ENCODE peak calls at places on chromosomes 4 and X, in seven cellular contexts. One of them, this sample, is unnamed.

GRCh38 chr4:170395773-170396172 is 306.0 kb upstream of the AADAT start:
- DNase-seq in GM04504: no peak
- DNase-seq in NT2/D1: no peak
- DNase-seq in stomach: no peak
- DNase-seq in astrocyte of the cerebellum: no peak
- DNase-seq in tibial nerve: no peak
- DNase-seq in activated T-cell treated with anti-CD3 and anti-CD28 coated beads for 1 hour: no peak
- DNase-seq in this sample: no peak

GRCh38 chr4:23856630-23857029 is 33.2 kb downstream of the PPARGC1A start:
- DNase-seq in GM04504: no peak
- DNase-seq in NT2/D1: no peak
- DNase-seq in stomach: peak
- DNase-seq in astrocyte of the cerebellum: no peak
- DNase-seq in tibial nerve: no peak
- DNase-seq in activated T-cell treated with anti-CD3 and anti-CD28 coated beads for 1 hour: no peak
- DNase-seq in this sample: peak

GRCh38 chr4:164926301-164926700 is 49.3 kb downstream of the APELA start:
- DNase-seq in GM04504: peak
- DNase-seq in NT2/D1: no peak
- DNase-seq in stomach: no peak
- DNase-seq in astrocyte of the cerebellum: no peak
- DNase-seq in tibial nerve: no peak
- DNase-seq in activated T-cell treated with anti-CD3 and anti-CD28 coated beads for 1 hour: no peak
- DNase-seq in this sample: no peak

GRCh38 chr4:133524369-133524768 is 375.3 kb downstream of the PCDH10 start:
- DNase-seq in GM04504: no peak
- DNase-seq in NT2/D1: no peak
- DNase-seq in stomach: no peak
- DNase-seq in astrocyte of the cerebellum: no peak
- DNase-seq in tibial nerve: no peak
- DNase-seq in activated T-cell treated with anti-CD3 and anti-CD28 coated beads for 1 hour: no peak
- DNase-seq in this sample: no peak

GRCh38 chr4:1870328-1870577 is 940 bp upstream of the NSD2 start:
- DNase-seq in GM04504: peak
- DNase-seq in NT2/D1: peak
- DNase-seq in stomach: peak
- DNase-seq in astrocyte of the cerebellum: peak
- DNase-seq in tibial nerve: peak
- DNase-seq in activated T-cell treated with anti-CD3 and anti-CD28 coated beads for 1 hour: peak
- DNase-seq in this sample: peak

GRCh38 chr4:1842993-1843448 is 12.9 kb downstream of the LETM1 start:
- DNase-seq in GM04504: peak
- DNase-seq in NT2/D1: no peak
- DNase-seq in stomach: no peak
- DNase-seq in astrocyte of the cerebellum: peak
- DNase-seq in tibial nerve: no peak
- DNase-seq in activated T-cell treated with anti-CD3 and anti-CD28 coated beads for 1 hour: no peak
- DNase-seq in this sample: no peak

GRCh38 chr4:1723131-1723801 is 1.9 kb downstream of the TACC3 start:
- DNase-seq in GM04504: no peak
- DNase-seq in NT2/D1: no peak
- DNase-seq in stomach: no peak
- DNase-seq in astrocyte of the cerebellum: no peak
- DNase-seq in tibial nerve: no peak
- DNase-seq in activated T-cell treated with anti-CD3 and anti-CD28 coated beads for 1 hour: no peak
- DNase-seq in this sample: no peak

GRCh38 chr4:30718889-30719252 is 1.3 kb upstream of the PCDH7 start:
- DNase-seq in GM04504: no peak
- DNase-seq in NT2/D1: no peak
- DNase-seq in stomach: no peak
- DNase-seq in astrocyte of the cerebellum: no peak
- DNase-seq in tibial nerve: no peak
- DNase-seq in activated T-cell treated with anti-CD3 and anti-CD28 coated beads for 1 hour: no peak
- DNase-seq in this sample: no peak

GRCh38 chr4:87445964-87446363 is 23.6 kb downstream of the NUDT9 start:
- DNase-seq in GM04504: no peak
- DNase-seq in NT2/D1: no peak
- DNase-seq in stomach: no peak
- DNase-seq in astrocyte of the cerebellum: no peak
- DNase-seq in tibial nerve: no peak
- DNase-seq in activated T-cell treated with anti-CD3 and anti-CD28 coated beads for 1 hour: no peak
- DNase-seq in this sample: no peak

GRCh38 chrX:71177327-71177726 is 32.7 kb downstream of the NLGN3 start:
- DNase-seq in GM04504: no peak
- DNase-seq in NT2/D1: no peak
- DNase-seq in stomach: no peak
- DNase-seq in astrocyte of the cerebellum: no peak
- DNase-seq in tibial nerve: no peak
- DNase-seq in activated T-cell treated with anti-CD3 and anti-CD28 coated beads for 1 hour: no peak
- DNase-seq in this sample: no peak

GRCh38 chr4:150255610-150256580 is 177.7 kb downstream of the DCLK2 start:
- DNase-seq in GM04504: no peak
- DNase-seq in NT2/D1: no peak
- DNase-seq in stomach: no peak
- DNase-seq in astrocyte of the cerebellum: no peak
- DNase-seq in tibial nerve: no peak
- DNase-seq in activated T-cell treated with anti-CD3 and anti-CD28 coated beads for 1 hour: no peak
- DNase-seq in this sample: no peak

This sample was measured in lung.